ENCODE peak calls at places on chromosomes 11 and 22, in seven cellular contexts. Q, E, J, N, T, L and R are unnamed samples.
A peak's percentile ranks its signal among the peaks of the same experiment; 100 is the strongest.

GRCh38 chr11:31445621-31446020 is 63.8 kb downstream of the IMMP1L start:
- DNase-seq in Q (no peak), E (no peak), J (no peak), N (no peak), T (no peak), L (no peak), R (no peak)

GRCh38 chr22:23126165-23127054 is 15.4 kb downstream of the RSPH14 start:
- DNase-seq in Q (no peak), E (no peak), J (no peak), N (no peak), T (no peak), L (no peak), R (no peak)

GRCh38 chr11:291281-292210 is 2.6 kb downstream of the PGGHG start:
- DNase-seq in Q (no peak), E (no peak), J (peak; percentile 9), N (no peak), T (peak; percentile 14), L (no peak), R (peak; percentile 14)

GRCh38 chr11:71574418-71574817 is 8.3 kb downstream of the KRTAP5-11 start:
- DNase-seq in Q (no peak), E (no peak), J (no peak), N (no peak), T (no peak), L (no peak), R (no peak)

GRCh38 chr11:118924591-118925585 is 838 bp downstream of the BCL9L start:
- DNase-seq in Q (peak; percentile 72), E (peak; percentile 42), J (peak; percentile 52), N (peak; percentile 53), T (peak; percentile 75), L (no peak), R (peak; percentile 62)

GRCh38 chr22:34579519-34579918 is 486.4 kb upstream of the ISX start:
- DNase-seq in Q (no peak), E (no peak), J (no peak), N (no peak), T (no peak), L (no peak), R (no peak)

GRCh38 chr22:27800250-27801131 is 1.1 kb downstream of the MN1 start:
- DNase-seq in Q (peak; percentile 55), E (peak; percentile 70), J (no peak), N (no peak), T (peak; percentile 53), L (no peak), R (peak; percentile 33)

GRCh38 chr22:23072911-23073491 is 2.7 kb downstream of the GNAZ start:
- DNase-seq in Q (no peak), E (peak; percentile 24), J (no peak), N (no peak), T (peak; percentile 9), L (no peak), R (peak; percentile 3)

GRCh38 chr22:46737976-46738641 is at the start of gene CERK:
- DNase-seq in Q (peak; percentile 90), E (peak; percentile 71), J (peak; percentile 76), N (peak; percentile 89), T (peak; percentile 92), L (no peak), R (peak; percentile 82)

GRCh38 chr11:115324569-115325432 is 179.4 kb downstream of the CADM1 start:
- DNase-seq in Q (peak; percentile 74), E (peak; percentile 76), J (peak; percentile 4), N (peak; percentile 75), T (no peak), L (no peak), R (no peak)

GRCh38 chr11:108872781-108873291 is 208.0 kb downstream of the DDX10 start:
- DNase-seq in Q (no peak), E (peak; percentile 53), J (no peak), N (no peak), T (no peak), L (no peak), R (no peak)

GRCh38 chr22:48796295-48797015 is 1031.2 kb downstream of the BRD1 start:
- DNase-seq in Q (no peak), E (peak; percentile 4), J (no peak), N (no peak), T (no peak), L (no peak), R (no peak)

GRCh38 chr11:60924110-60924905 is at the start of gene TMEM132A:
- DNase-seq in Q (peak; percentile 87), E (peak; percentile 73), J (peak; percentile 20), N (no peak), T (peak; percentile 82), L (no peak), R (peak; percentile 74)

GRCh38 chr11:111983187-111983986 is 41.8 kb upstream of the DLAT start:
- DNase-seq in Q (peak; percentile 81), E (peak; percentile 73), J (no peak), N (no peak), T (no peak), L (no peak), R (no peak)

GRCh38 chr11:40140560-40140959 is 1318.9 kb downstream of the LRRC4C start:
- DNase-seq in Q (no peak), E (peak; percentile 95), J (no peak), N (no peak), T (no peak), L (no peak), R (no peak)

GRCh38 chr11:11978792-11979486 is 29.5 kb downstream of the DKK3 start:
- DNase-seq in Q (no peak), E (peak; percentile 78), J (no peak), N (no peak), T (peak; percentile 96), L (no peak), R (peak; percentile 92)
- H3K4me1 ChIP-seq in Q (peaks cover 39% of the 10 kb centered on the region), E (peaks cover 78% of the 10 kb centered on the region), J (peaks cover 8% of the 10 kb centered on the region), N (no peaks in the 10 kb centered on the region), T (peaks cover 96% of the 10 kb centered on the region), L (peaks cover 99% of the 10 kb centered on the region), R (peaks cover 100% of the 10 kb centered on the region)

DNA sequence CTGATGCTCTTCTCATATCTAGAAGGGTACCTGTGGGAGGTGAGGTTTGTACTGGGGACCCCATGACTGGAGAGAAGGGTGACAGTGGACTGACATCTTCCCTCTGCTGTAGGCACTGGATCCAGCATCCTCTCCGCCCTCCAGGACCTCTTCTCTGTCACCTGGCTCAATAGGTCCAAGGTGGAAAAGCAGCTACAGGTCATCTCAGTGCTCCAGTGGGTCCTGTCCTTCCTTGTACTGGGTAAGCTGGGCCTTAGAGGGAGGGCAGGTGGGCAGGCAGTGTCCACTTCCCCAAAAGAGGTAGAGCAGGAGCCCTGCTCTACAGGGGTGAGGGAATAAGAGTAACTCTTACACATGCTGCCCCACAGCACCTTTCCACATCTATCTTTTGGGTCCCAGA is 15.9 kb downstream of the DGAT2 start:
- DNase-seq in Q (no peak), E (no peak), J (no peak), N (no peak), T (no peak), L (no peak), R (no peak)
- H3K4me3 ChIP-seq in Q (no peak overlapping the region), E (no peak overlapping the region), J (no peak overlapping the region), N (no peak overlapping the region), T (no peak overlapping the region), L (no peak overlapping the region), R (no peak overlapping the region)

GRCh38 chr11:130202009-130202817 is 42.6 kb downstream of the ST14 start:
- DNase-seq in Q (no peak), E (no peak), J (no peak), N (no peak), T (peak; percentile 9), L (no peak), R (no peak)
- H3K4me1 ChIP-seq in Q (no peaks in the 10 kb centered on the region), E (no peaks in the 10 kb centered on the region), J (no peaks in the 10 kb centered on the region), N (peaks cover 4% of the 10 kb centered on the region), T (no peaks in the 10 kb centered on the region), L (no peaks in the 10 kb centered on the region), R (no peaks in the 10 kb centered on the region)

DNA sequence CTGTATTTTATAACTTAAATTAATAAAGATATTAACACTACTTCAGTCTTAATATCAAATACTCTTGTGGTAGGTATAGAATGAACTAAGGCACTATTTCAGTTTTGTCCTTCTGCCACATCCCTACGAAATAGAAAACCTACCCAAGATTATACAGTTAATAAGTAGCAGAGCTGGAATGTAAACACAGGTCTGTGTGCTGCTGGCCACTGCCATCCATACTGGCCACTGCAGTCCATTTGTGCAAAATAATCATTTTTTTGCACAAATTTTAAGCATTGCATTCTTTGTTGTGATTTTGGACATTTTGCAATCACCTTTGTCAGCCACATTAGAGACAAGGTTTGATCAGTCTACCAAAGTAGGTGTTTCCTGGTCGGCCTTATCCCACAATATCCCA is 91.9 kb downstream of the ME3 start:
- DNase-seq in Q (no peak), E (no peak), J (no peak), N (no peak), T (no peak), L (no peak), R (no peak)
- H3K4me3 ChIP-seq in Q (no peak overlapping the region), E (no peak overlapping the region), J (no peak overlapping the region), N (no peak overlapping the region), T (no peak overlapping the region), L (no peak overlapping the region), R (no peak overlapping the region)

DNA sequence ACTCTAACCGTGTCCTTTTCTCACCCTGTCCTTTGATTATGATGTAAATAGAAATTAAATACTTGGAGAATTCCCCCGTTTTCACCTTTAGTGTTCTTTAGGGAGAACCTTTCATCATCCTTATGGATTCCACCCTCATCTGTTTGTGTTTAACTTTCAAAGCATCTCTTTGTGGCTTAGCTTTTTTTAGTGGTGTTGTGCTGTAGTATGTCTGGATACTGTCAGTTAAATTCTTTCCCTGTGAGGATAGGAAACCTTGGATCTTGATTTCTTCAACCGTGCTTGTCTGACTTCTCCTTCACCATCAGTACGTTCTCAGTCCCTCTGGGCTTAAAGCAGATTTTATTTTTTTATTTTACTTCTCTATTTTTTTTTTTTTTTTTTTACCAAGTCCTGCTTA is 48.6 kb downstream of the PPP6R3 start:
- DNase-seq in Q (no peak), E (peak; percentile 28), J (no peak), N (no peak), T (no peak), L (no peak), R (no peak)
- H3K4me1 ChIP-seq in Q (peaks cover 31% of the 10 kb centered on the region), E (peaks cover 2% of the 10 kb centered on the region), J (peaks cover 31% of the 10 kb centered on the region), N (peaks cover 48% of the 10 kb centered on the region), T (peaks cover 59% of the 10 kb centered on the region), L (peaks cover 50% of the 10 kb centered on the region), R (peaks cover 90% of the 10 kb centered on the region)

GRCh38 chr11:66473608-66474525 is 6.4 kb upstream of the DPP3 start:
- DNase-seq in Q (no peak), E (no peak), J (no peak), N (no peak), T (no peak), L (no peak), R (no peak)
- H3K4me3 ChIP-seq in Q (no peak overlapping the region), E (no peak overlapping the region), J (no peak overlapping the region), N (no peak overlapping the region), T (no peak overlapping the region), L (no peak overlapping the region), R (no peak overlapping the region)

DNA sequence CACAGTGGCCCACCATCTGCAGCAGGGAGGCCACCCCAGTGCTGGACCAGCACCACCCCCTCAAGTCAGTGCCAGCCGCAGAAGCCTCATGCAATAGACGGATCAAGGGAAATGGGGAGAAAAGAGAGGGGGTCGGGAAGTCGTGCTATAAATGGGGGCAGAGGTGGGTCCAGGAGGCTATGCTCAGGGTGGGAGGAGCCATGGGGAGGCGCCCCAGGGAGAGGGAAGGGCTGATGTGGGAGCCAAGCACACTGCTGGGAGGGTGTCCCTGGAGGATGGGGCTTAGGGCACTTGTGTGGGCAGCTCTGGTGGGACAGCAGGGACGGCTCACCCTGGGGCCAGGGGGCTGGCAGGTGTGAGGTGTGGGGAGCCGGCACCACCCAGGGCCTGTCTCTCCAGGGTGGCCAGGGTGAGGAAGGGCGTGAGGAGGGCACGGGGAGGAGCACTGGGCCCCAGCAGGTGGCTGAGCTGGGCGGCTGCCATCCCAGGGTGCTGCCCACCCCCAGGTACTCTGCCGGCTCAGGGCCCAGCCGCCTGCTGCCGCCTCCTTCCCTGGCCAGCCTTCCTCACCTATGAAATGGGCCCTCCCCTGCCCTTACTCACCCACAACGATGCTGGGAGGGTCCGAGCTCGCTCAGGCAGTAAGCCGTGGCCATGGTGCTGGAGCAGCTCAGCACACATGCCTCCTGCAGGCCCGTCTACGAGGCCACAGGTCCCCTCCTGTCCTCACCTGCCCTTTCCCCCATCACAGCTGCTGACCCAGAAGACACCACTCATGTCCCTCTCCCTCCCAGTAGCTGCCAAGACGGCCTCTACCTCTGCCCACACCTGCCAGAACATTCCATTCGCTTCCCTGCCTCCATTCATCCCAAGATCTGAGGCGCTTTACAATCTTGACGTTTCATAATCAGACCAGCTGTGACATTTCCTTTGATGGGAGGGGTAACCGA is 17.9 kb downstream of the PHLDA2 start:
- DNase-seq in Q (no peak), E (no peak), J (no peak), N (no peak), T (no peak), L (no peak), R (no peak)
- H3K4me1 ChIP-seq in Q (peaks cover 18% of the 10 kb centered on the region), E (peaks cover 14% of the 10 kb centered on the region), J (peaks cover 23% of the 10 kb centered on the region), N (peaks cover 9% of the 10 kb centered on the region), T (peaks cover 24% of the 10 kb centered on the region), L (peaks cover 8% of the 10 kb centered on the region), R (peaks cover 36% of the 10 kb centered on the region)